ENCODE peak calls at places on chromosomes 11 and 22, in seven cellular contexts. One of them, this sample, is unnamed.

GRCh38 chr22:33028191-33028700 is 29.9 kb downstream of the SYN3 start:
- DNase-seq in GM12878: no peak
- DNase-seq in upper lobe of left lung: no peak
- DNase-seq in HepG2: no peak
- DNase-seq in K562: no peak
- DNase-seq in SK-N-SH: no peak
- DNase-seq in sigmoid colon: no peak
- DNase-seq in this sample: no peak

GRCh38 chr11:67312187-67313021 is 9.1 kb downstream of the SSH3 start:
- DNase-seq in SK-N-SH: peak; percentile 69
- DNase-seq in sigmoid colon: no peak
- DNase-seq in upper lobe of left lung: peak; percentile 71
- DNase-seq in HepG2: no peak
- DNase-seq in GM12878: no peak
- DNase-seq in K562: peak; percentile 77
- DNase-seq in this sample: peak; percentile 85

GRCh38 chr11:93054881-93055280 is 85.4 kb downstream of the MTNR1B start:
- DNase-seq in HepG2: peak; percentile 18
- DNase-seq in GM12878: no peak
- DNase-seq in sigmoid colon: no peak
- DNase-seq in K562: peak; percentile 10
- DNase-seq in SK-N-SH: no peak
- DNase-seq in upper lobe of left lung: no peak
- DNase-seq in this sample: no peak

GRCh38 chr22:50191041-50191740 is 5.5 kb downstream of the TRABD start:
- DNase-seq in GM12878: peak; percentile 85
- DNase-seq in K562: no peak
- DNase-seq in sigmoid colon: no peak
- DNase-seq in HepG2: no peak
- DNase-seq in SK-N-SH: peak; percentile 78
- DNase-seq in upper lobe of left lung: peak; percentile 74
- DNase-seq in this sample: no peak

GRCh38 chr22:22712666-22713365 is 68.4 kb downstream of the GGTLC2 start:
- DNase-seq in sigmoid colon: no peak
- DNase-seq in upper lobe of left lung: no peak
- DNase-seq in K562: no peak
- DNase-seq in HepG2: no peak
- DNase-seq in SK-N-SH: no peak
- DNase-seq in GM12878: no peak
- DNase-seq in this sample: no peak

GRCh38 chr22:49582171-49582570 is 245.5 kb downstream of the BRD1 start:
- DNase-seq in sigmoid colon: no peak
- DNase-seq in HepG2: no peak
- DNase-seq in SK-N-SH: peak; percentile 46
- DNase-seq in K562: no peak
- DNase-seq in upper lobe of left lung: no peak
- DNase-seq in GM12878: no peak
- DNase-seq in this sample: no peak

GRCh38 chr11:69525516-69526452 is 44.3 kb downstream of the LINC01488 start:
- DNase-seq in SK-N-SH: no peak
- DNase-seq in GM12878: no peak
- DNase-seq in sigmoid colon: peak; percentile 45
- DNase-seq in upper lobe of left lung: peak; percentile 9
- DNase-seq in HepG2: no peak
- DNase-seq in K562: no peak
- DNase-seq in this sample: peak; percentile 26

GRCh38 chr22:33848251-33848650 is 72.0 kb downstream of the LARGE1 start:
- DNase-seq in GM12878: no peak
- DNase-seq in SK-N-SH: no peak
- DNase-seq in sigmoid colon: no peak
- DNase-seq in HepG2: no peak
- DNase-seq in upper lobe of left lung: no peak
- DNase-seq in K562: no peak
- DNase-seq in this sample: no peak

GRCh38 chr11:33635161-33635560 is 65.5 kb downstream of the C11orf91 start:
- DNase-seq in SK-N-SH: no peak
- DNase-seq in upper lobe of left lung: peak; percentile 28
- DNase-seq in sigmoid colon: peak; percentile 75
- DNase-seq in K562: no peak
- DNase-seq in HepG2: no peak
- DNase-seq in GM12878: no peak
- DNase-seq in this sample: no peak

GRCh38 chr22:33986167-33986771 is 66.0 kb upstream of the LARGE1 start:
- DNase-seq in sigmoid colon: no peak
- DNase-seq in HepG2: no peak
- DNase-seq in GM12878: no peak
- DNase-seq in K562: no peak
- DNase-seq in upper lobe of left lung: no peak
- DNase-seq in SK-N-SH: no peak
- DNase-seq in this sample: no peak

GRCh38 chr22:50268655-50269113 is 1.5 kb downstream of the MAPK11 start:
- DNase-seq in HepG2: no peak
- DNase-seq in K562: no peak
- DNase-seq in SK-N-SH: no peak
- DNase-seq in GM12878: no peak
- DNase-seq in sigmoid colon: no peak
- DNase-seq in upper lobe of left lung: peak; percentile 51
- DNase-seq in this sample: no peak

GRCh38 chr11:132874638-132875037 is 657.7 kb downstream of the OPCML start:
- DNase-seq in SK-N-SH: no peak
- DNase-seq in HepG2: no peak
- DNase-seq in sigmoid colon: no peak
- DNase-seq in GM12878: no peak
- DNase-seq in K562: no peak
- DNase-seq in upper lobe of left lung: no peak
- DNase-seq in this sample: no peak

GRCh38 chr11:26944866-26945664 is 48.8 kb upstream of the FIBIN start:
- DNase-seq in SK-N-SH: no peak
- DNase-seq in HepG2: no peak
- DNase-seq in upper lobe of left lung: no peak
- DNase-seq in K562: no peak
- DNase-seq in sigmoid colon: no peak
- DNase-seq in GM12878: no peak
- DNase-seq in this sample: no peak

GRCh38 chr11:121487191-121487590 is 34.4 kb upstream of the SORL1-AS1 start:
- DNase-seq in upper lobe of left lung: no peak
- DNase-seq in K562: no peak
- DNase-seq in SK-N-SH: no peak
- DNase-seq in GM12878: no peak
- DNase-seq in sigmoid colon: no peak
- DNase-seq in HepG2: no peak
- DNase-seq in this sample: no peak

GRCh38 chr11:117072517-117073218 is 25.6 kb downstream of the SIK3 start:
- DNase-seq in K562: peak; percentile 49
- DNase-seq in GM12878: peak; percentile 45
- DNase-seq in upper lobe of left lung: no peak
- DNase-seq in HepG2: peak; percentile 93
- DNase-seq in sigmoid colon: no peak
- DNase-seq in SK-N-SH: no peak
- DNase-seq in this sample: no peak

GRCh38 chr11:104323841-104324240 is 159.9 kb upstream of the PDGFD start:
- DNase-seq in sigmoid colon: no peak
- DNase-seq in upper lobe of left lung: no peak
- DNase-seq in SK-N-SH: no peak
- DNase-seq in GM12878: no peak
- DNase-seq in K562: no peak
- DNase-seq in HepG2: no peak
- DNase-seq in this sample: no peak

GRCh38 chr22:27032121-27032761 is 374.9 kb downstream of the MIAT start:
- DNase-seq in SK-N-SH: peak; percentile 85
- DNase-seq in K562: peak; percentile 5
- DNase-seq in HepG2: no peak
- DNase-seq in GM12878: no peak
- DNase-seq in sigmoid colon: peak; percentile 71
- DNase-seq in upper lobe of left lung: no peak
- DNase-seq in this sample: no peak

GRCh38 chr22:43293661-43294392 is 49.3 kb downstream of the SCUBE1 start:
- DNase-seq in upper lobe of left lung: peak; percentile 73
- DNase-seq in sigmoid colon: peak; percentile 97
- DNase-seq in SK-N-SH: no peak
- DNase-seq in HepG2: peak; percentile 90
- DNase-seq in GM12878: no peak
- DNase-seq in K562: peak; percentile 77
- DNase-seq in this sample: peak; percentile 93

GRCh38 chr11:132999519-132999918 is 532.8 kb downstream of the OPCML start:
- DNase-seq in HepG2: no peak
- DNase-seq in sigmoid colon: no peak
- DNase-seq in K562: no peak
- DNase-seq in upper lobe of left lung: no peak
- DNase-seq in SK-N-SH: no peak
- DNase-seq in GM12878: no peak
- DNase-seq in this sample: no peak

GRCh38 chr11:64379817-64380709 is 21.1 kb downstream of the RPS6KA4 start:
- DNase-seq in K562: no peak
- DNase-seq in GM12878: no peak
- DNase-seq in SK-N-SH: no peak
- DNase-seq in HepG2: no peak
- DNase-seq in sigmoid colon: no peak
- DNase-seq in upper lobe of left lung: no peak
- DNase-seq in this sample: no peak

GRCh38 chr11:82356316-82356715 is 377.3 kb downstream of the FAM181B start:
- DNase-seq in K562: no peak
- DNase-seq in upper lobe of left lung: no peak
- DNase-seq in sigmoid colon: no peak
- DNase-seq in GM12878: no peak
- DNase-seq in HepG2: no peak
- DNase-seq in SK-N-SH: no peak
- DNase-seq in this sample: no peak

GRCh38 chr11:95559899-95560298 is 229.7 kb downstream of the FAM76B start:
- DNase-seq in K562: no peak
- DNase-seq in upper lobe of left lung: no peak
- DNase-seq in GM12878: no peak
- DNase-seq in HepG2: no peak
- DNase-seq in sigmoid colon: no peak
- DNase-seq in SK-N-SH: no peak
- DNase-seq in this sample: no peak

GRCh38 chr11:95556011-95556341 is 233.6 kb downstream of the FAM76B start:
- DNase-seq in SK-N-SH: no peak
- DNase-seq in upper lobe of left lung: no peak
- DNase-seq in HepG2: no peak
- DNase-seq in K562: no peak
- DNase-seq in GM12878: no peak
- DNase-seq in sigmoid colon: no peak
- DNase-seq in this sample: no peak

DNA sequence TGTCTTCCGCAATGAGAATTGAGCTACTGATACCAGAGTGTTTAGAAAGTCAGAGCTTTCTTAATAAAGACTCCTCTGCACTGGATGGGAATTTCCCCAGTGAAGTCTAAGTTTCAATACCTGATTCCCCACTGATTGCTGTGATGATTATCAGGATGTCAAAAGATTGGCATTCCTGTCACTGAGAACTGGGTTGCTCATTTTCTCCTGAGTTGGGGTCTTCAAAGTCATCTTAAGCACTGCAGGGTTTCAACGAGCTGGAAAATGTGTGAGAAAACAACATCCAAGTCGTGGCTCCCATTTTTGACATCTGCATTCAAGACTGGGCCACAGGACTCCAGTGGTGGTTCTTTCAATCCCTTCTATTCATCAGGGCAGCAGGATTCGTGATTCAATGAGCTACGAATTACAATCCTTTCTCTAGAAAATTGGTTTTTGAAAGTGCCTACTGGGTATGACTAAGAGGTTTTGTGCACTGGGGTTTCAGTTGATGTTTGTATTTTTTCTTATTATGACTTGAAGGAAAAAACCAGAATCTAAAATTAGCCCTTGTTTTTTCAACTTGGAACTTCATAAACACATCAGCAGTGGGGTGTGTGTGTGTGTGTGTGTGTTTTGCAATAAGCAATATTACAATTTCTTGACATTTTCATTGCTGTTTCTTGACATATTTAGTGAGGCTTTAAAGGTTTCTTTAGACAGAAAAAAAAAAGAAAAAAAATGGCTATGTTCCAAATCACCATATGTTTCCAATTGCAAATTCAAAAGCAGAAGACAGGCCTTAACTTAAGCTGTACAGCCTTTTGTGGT is 233.0 kb downstream of the FAM76B start:
- DNase-seq in GM12878: peak; percentile 75
- DNase-seq in SK-N-SH: no peak
- DNase-seq in sigmoid colon: no peak
- DNase-seq in K562: no peak
- DNase-seq in upper lobe of left lung: no peak
- DNase-seq in HepG2: no peak
- DNase-seq in this sample: no peak
- TF ChIP-seq EP300 in GM12878: peak; percentile 88
- TF ChIP-seq EP300 in SK-N-SH: no peak
- TF ChIP-seq EP300 in sigmoid colon: no peak
- TF ChIP-seq EP300 in K562: no peak
- TF ChIP-seq EP300 in upper lobe of left lung: no peak
- TF ChIP-seq EP300 in HepG2: no peak
- TF ChIP-seq EP300 in this sample: no peak

GRCh38 chr11:73980001-73980960 is 2.4 kb downstream of the UCP2 start:
- DNase-seq in upper lobe of left lung: peak; percentile 80
- DNase-seq in K562: peak; percentile 76
- DNase-seq in SK-N-SH: no peak
- DNase-seq in GM12878: peak; percentile 91
- DNase-seq in sigmoid colon: peak; percentile 63
- DNase-seq in HepG2: peak; percentile 38
- DNase-seq in this sample: peak; percentile 75
- TF ChIP-seq POLR2AphosphoS5 in upper lobe of left lung: no peak
- TF ChIP-seq POLR2AphosphoS5 in K562: peak; percentile 68
- TF ChIP-seq POLR2AphosphoS5 in SK-N-SH: no peak
- TF ChIP-seq POLR2AphosphoS5 in GM12878: peak; percentile 48
- TF ChIP-seq POLR2AphosphoS5 in sigmoid colon: no peak
- TF ChIP-seq POLR2AphosphoS5 in HepG2: no peak
- TF ChIP-seq POLR2AphosphoS5 in this sample: no peak

DNA sequence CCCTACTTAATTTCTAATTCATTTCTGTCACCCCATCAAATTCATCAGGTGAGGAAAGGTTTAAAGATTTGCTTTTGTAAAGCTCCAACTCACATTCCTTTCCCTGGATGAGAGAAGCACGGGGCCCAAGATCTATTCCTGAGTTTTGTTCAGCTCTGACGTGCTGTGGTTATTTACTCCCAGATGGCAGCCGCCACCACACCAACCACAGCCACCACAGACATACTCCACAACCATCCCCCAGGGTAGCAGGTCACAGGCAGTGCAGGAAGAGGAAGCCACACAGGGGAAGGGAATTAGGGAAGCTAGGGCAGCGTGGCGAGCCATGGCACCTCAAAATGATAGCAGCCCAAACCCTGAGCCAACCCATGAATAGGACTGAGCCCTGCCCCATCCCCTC is 63.5 kb upstream of the CSNK2A3 start:
- DNase-seq in GM12878: no peak
- DNase-seq in sigmoid colon: no peak
- DNase-seq in upper lobe of left lung: no peak
- DNase-seq in K562: no peak
- DNase-seq in SK-N-SH: no peak
- DNase-seq in HepG2: no peak
- DNase-seq in this sample: no peak
- H3K27me3 ChIP-seq in GM12878: no peaks in the 10 kb centered on the region
- H3K27me3 ChIP-seq in sigmoid colon: no peaks in the 10 kb centered on the region
- H3K27me3 ChIP-seq in upper lobe of left lung: no peaks in the 10 kb centered on the region
- H3K27me3 ChIP-seq in K562: peaks cover 33% of the 10 kb centered on the region
- H3K27me3 ChIP-seq in SK-N-SH: no peaks in the 10 kb centered on the region
- H3K27me3 ChIP-seq in HepG2: peaks cover 6% of the 10 kb centered on the region
- H3K27me3 ChIP-seq in this sample: no peaks in the 10 kb centered on the region

DNA sequence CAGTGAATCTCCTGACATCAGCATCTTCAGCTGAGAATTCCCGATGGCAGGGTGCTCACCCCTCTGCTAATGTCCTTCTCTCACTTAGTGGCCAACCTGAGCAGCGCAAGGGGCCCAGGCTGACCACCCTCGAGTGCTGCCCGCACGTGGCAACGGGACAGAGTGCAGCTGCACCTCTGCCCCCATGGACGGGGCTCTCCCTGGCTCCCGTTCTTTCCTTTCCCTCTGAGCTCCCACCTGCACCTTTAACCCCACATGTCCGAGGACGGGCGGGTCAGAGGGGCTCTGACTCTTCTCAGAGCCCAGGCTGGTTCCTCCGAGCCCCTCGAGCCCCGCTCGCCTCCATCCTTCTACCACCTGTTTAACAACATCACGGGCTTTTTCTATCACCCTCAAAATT is 19.8 kb downstream of the MOB2 start:
- DNase-seq in SK-N-SH: no peak
- DNase-seq in HepG2: no peak
- DNase-seq in sigmoid colon: no peak
- DNase-seq in upper lobe of left lung: no peak
- DNase-seq in GM12878: no peak
- DNase-seq in K562: no peak
- DNase-seq in this sample: no peak
- TF ChIP-seq EP300 in SK-N-SH: no peak
- TF ChIP-seq EP300 in HepG2: no peak
- TF ChIP-seq EP300 in sigmoid colon: no peak
- TF ChIP-seq EP300 in upper lobe of left lung: no peak
- TF ChIP-seq EP300 in GM12878: no peak
- TF ChIP-seq EP300 in K562: no peak
- TF ChIP-seq EP300 in this sample: no peak